ENCODE peak calls at places on chromosomes 5 and 9, in five cellular contexts. Y is stimulated activated naive CD8-positive, alpha-beta T cell treated with anti-CD3 and anti-CD28 coated beads, Interleukin-15, Interleukin-2, amounts not matched to agents 100 U/mL and 50 U/mL, for 24 hours; P is stimulated activated CD4-positive, alpha-beta T cell treated with anti-CD3 and anti-CD28 coated beads, TNF-alpha, amount 100 ng/mL, for 4 hours; S is ELF-1; D is pulmonary artery endothelial cell. T is an unnamed sample.

GRCh38 chr9:109447329-109448076 is 50.6 kb downstream of the PTPN3 start:
- DNase-seq in Y (peak), P (no peak), S (no peak), D (no peak), T (no peak)

GRCh38 chr9:92954078-92954861 is 6.9 kb downstream of the FGD3 start:
- DNase-seq in Y (peak), P (peak), S (no peak), D (no peak), T (no peak)

GRCh38 chr9:20640331-20641187 is 18.3 kb upstream of the MLLT3 start:
- DNase-seq in Y (peak), P (peak), S (no peak), D (no peak), T (peak)

GRCh38 chr5:10330511-10331105 is 22.9 kb upstream of the MARCHF6 start:
- DNase-seq in Y (no peak), P (no peak), S (no peak), D (no peak), T (no peak)

GRCh38 chr5:116365006-116365496 is 209.6 kb downstream of the SEMA6A start:
- DNase-seq in Y (no peak), P (no peak), S (no peak), D (no peak), T (peak)

GRCh38 chr9:114319147-114319546 is 3.8 kb upstream of the ORM1 start:
- DNase-seq in Y (no peak), P (no peak), S (no peak), D (no peak), T (no peak)

GRCh38 chr9:87872079-87872624 is 10.5 kb upstream of the SPATA31E1 start:
- DNase-seq in Y (no peak), P (no peak), S (peak), D (no peak), T (no peak)

GRCh38 chr9:115340314-115340713 is 222.4 kb upstream of the TNC start:
- DNase-seq in Y (no peak), P (no peak), S (peak), D (no peak), T (no peak)

GRCh38 chr5:124234022-124234899 is 512.2 kb downstream of the ZNF608 start:
- DNase-seq in Y (no peak), P (no peak), S (no peak), D (no peak), T (no peak)

GRCh38 chr5:175847503-175847902 is 23.9 kb upstream of the CPLX2 start:
- DNase-seq in Y (no peak), P (no peak), S (peak), D (no peak), T (no peak)

GRCh38 chr9:82325907-82326306 is 337.3 kb downstream of the SPATA31D1 start:
- DNase-seq in Y (no peak), P (no peak), S (no peak), D (no peak), T (no peak)

GRCh38 chr5:73633060-73633459 is 7.1 kb downstream of the ARHGEF28 start:
- DNase-seq in Y (no peak), P (no peak), S (no peak), D (no peak), T (no peak)

GRCh38 chr9:137956688-137957385 is 79.3 kb downstream of the CACNA1B start:
- DNase-seq in Y (no peak), P (no peak), S (no peak), D (no peak), T (no peak)

GRCh38 chr5:43075319-43076293 is 35.5 kb upstream of the ANXA2R start:
- DNase-seq in Y (no peak), P (no peak), S (no peak), D (no peak), T (no peak)

GRCh38 chr9:86122309-86122708 is 23.0 kb upstream of the GOLM1 start:
- DNase-seq in Y (no peak), P (no peak), S (peak), D (no peak), T (no peak)

GRCh38 chr9:93906182-93906880 is 48.8 kb downstream of the BARX1 start:
- DNase-seq in Y (no peak), P (no peak), S (peak), D (no peak), T (no peak)

GRCh38 chr9:88757406-88758010 is 222.5 kb downstream of the NXNL2 start:
- DNase-seq in Y (no peak), P (no peak), S (no peak), D (no peak), T (no peak)

GRCh38 chr9:129586647-129587046 is 34.3 kb downstream of the C9orf50 start:
- DNase-seq in Y (no peak), P (no peak), S (no peak), D (no peak), T (no peak)

GRCh38 chr5:8188874-8189588 is 320.1 kb downstream of the MTRR start:
- DNase-seq in Y (no peak), P (no peak), S (no peak), D (no peak), T (no peak)

GRCh38 chr5:96857924-96858323 is 18.4 kb upstream of the ERAP2 start:
- DNase-seq in Y (no peak), P (no peak), S (no peak), D (no peak), T (no peak)

GRCh38 chr5:154301726-154302125 is 111.2 kb downstream of the GALNT10 start:
- DNase-seq in Y (no peak), P (no peak), S (no peak), D (no peak), T (no peak)

GRCh38 chr5:103422756-103423155 is 139.8 kb downstream of the NUDT12 start:
- DNase-seq in Y (no peak), P (no peak), S (no peak), D (no peak), T (no peak)

GRCh38 chr5:54900906-54901725 is 84.3 kb downstream of the ESM1 start:
- DNase-seq in Y (no peak), P (no peak), S (no peak), D (no peak), T (peak)

GRCh38 chr5:59500014-59500413 is 393.5 kb downstream of the PDE4D start:
- DNase-seq in Y (no peak), P (no peak), S (no peak), D (no peak), T (no peak)

GRCh38 chr9:135418161-135418560 is 61.4 kb upstream of the PPP1R26 start:
- DNase-seq in Y (no peak), P (no peak), S (no peak), D (no peak), T (no peak)

GRCh38 chr9:127561491-127562270 is 50.4 kb upstream of the STXBP1 start:
- DNase-seq in Y (peak), P (no peak), S (peak), D (peak), T (peak)

GRCh38 chr5:122400961-122401360 is 88.9 kb downstream of the SNCAIP start:
- DNase-seq in Y (no peak), P (no peak), S (no peak), D (no peak), T (no peak)

GRCh38 chr9:92714787-92715487 is 45.0 kb upstream of the IPPK start:
- DNase-seq in Y (no peak), P (no peak), S (no peak), D (no peak), T (no peak)

GRCh38 chr5:95027775-95028174 is 257.1 kb downstream of the MCTP1 start:
- DNase-seq in Y (no peak), P (no peak), S (no peak), D (no peak), T (no peak)

GRCh38 chr5:144429905-144430304 is 259.2 kb downstream of the KCTD16 start:
- DNase-seq in Y (no peak), P (no peak), S (no peak), D (no peak), T (no peak)

GRCh38 chr9:137438591-137439157 is 2.5 kb downstream of the ENTPD8 start:
- DNase-seq in Y (no peak), P (no peak), S (no peak), D (no peak), T (no peak)

GRCh38 chr5:80711938-80712337 is 57.2 kb upstream of the DHFR start:
- DNase-seq in Y (no peak), P (no peak), S (peak), D (no peak), T (peak)

GRCh38 chr9:123486431-123486830 is 130.4 kb downstream of the CRB2 start:
- DNase-seq in Y (no peak), P (no peak), S (no peak), D (no peak), T (no peak)

GRCh38 chr9:130561056-130561455 is 18.3 kb upstream of the FUBP3 start:
- DNase-seq in Y (no peak), P (no peak), S (no peak), D (no peak), T (no peak)

GRCh38 chr9:20048985-20049384 is 260.1 kb upstream of the SLC24A2 start:
- DNase-seq in Y (no peak), P (no peak), S (no peak), D (no peak), T (no peak)

GRCh38 chr9:15272377-15272928 is 34.6 kb downstream of the TTC39B start:
- DNase-seq in Y (no peak), P (no peak), S (no peak), D (no peak), T (no peak)

GRCh38 chr5:172608773-172609172 is 32.3 kb upstream of the NEURL1B start:
- DNase-seq in Y (no peak), P (no peak), S (no peak), D (no peak), T (no peak)

GRCh38 chr5:14180437-14180836 is 37.3 kb downstream of the TRIO start:
- DNase-seq in Y (no peak), P (no peak), S (peak), D (no peak), T (no peak)

GRCh38 chr9:127229691-127230417 is 34.7 kb upstream of the GARNL3 start:
- DNase-seq in Y (no peak), P (no peak), S (no peak), D (no peak), T (no peak)